ENCODE peak calls at places on chromosomes 11 and 22, in four cellular contexts. T is hepatocyte, Q is lower lobe of right lung, S is A549. O is an unnamed sample. For H3K4me1, the result is how much of the 10 kb centered on the place peaks cover.

GRCh38 chr11:31412946-31413345 is 43.3 kb downstream of the DNAJC24 start:
- DNase-seq in T (no peak), Q (no peak), S (no peak), O (no peak)

GRCh38 chr11:64858467-64859401 is 14.3 kb upstream of the CDC42BPG start:
- DNase-seq in T (no peak), Q (no peak), S (no peak), O (no peak)

GRCh38 chr11:19864141-19865120 is 151.8 kb downstream of the NAV2 start:
- DNase-seq in T (peak), Q (no peak), S (no peak), O (no peak)

GRCh38 chr11:115606223-115607220 is 102.3 kb upstream of the CADM1 start:
- DNase-seq in T (peak), Q (no peak), S (no peak), O (no peak)

GRCh38 chr11:12242071-12242672 is 131.8 kb downstream of the MICAL2 start:
- DNase-seq in T (no peak), Q (no peak), S (no peak), O (no peak)

GRCh38 chr11:126345759-126346585 is 9.5 kb upstream of the ST3GAL4 start:
- DNase-seq in T (peak), Q (no peak), S (no peak), O (no peak)

GRCh38 chr22:43007519-43008102 is 7.3 kb downstream of the PACSIN2 start:
- DNase-seq in T (peak), Q (peak), S (no peak), O (no peak)

GRCh38 chr22:50576070-50576469 is 2.2 kb downstream of the CPT1B start:
- DNase-seq in T (no peak), Q (no peak), S (peak), O (no peak)

GRCh38 chr22:35399114-35399677 is 744 bp upstream of the MCM5 start:
- DNase-seq in T (no peak), Q (no peak), S (no peak), O (no peak)

GRCh38 chr11:45102810-45103621 is 43.4 kb upstream of the PRDM11 start:
- DNase-seq in T (peak), Q (no peak), S (peak), O (peak)

GRCh38 chr11:93198221-93198650 is 445 bp upstream of the SLC36A4 start:
- DNase-seq in T (no peak), Q (no peak), S (no peak), O (no peak)

GRCh38 chr22:24410110-24410856 is 17.1 kb upstream of the ADORA2A start:
- DNase-seq in T (no peak), Q (no peak), S (no peak), O (no peak)

GRCh38 chr11:119694334-119694733 is 34.7 kb downstream of the NECTIN1 start:
- DNase-seq in T (no peak), Q (no peak), S (no peak), O (no peak)
- H3K4me1 ChIP-seq in T (under half), Q (under half), S (under half), O (half or more)

GRCh38 chr22:37184380-37184755 is 3.7 kb downstream of the C1QTNF6 start:
- DNase-seq in T (no peak), Q (peak), S (no peak), O (no peak)
- H3K4me1 ChIP-seq in T (under half), Q (half or more), S (half or more), O (under half)

DNA sequence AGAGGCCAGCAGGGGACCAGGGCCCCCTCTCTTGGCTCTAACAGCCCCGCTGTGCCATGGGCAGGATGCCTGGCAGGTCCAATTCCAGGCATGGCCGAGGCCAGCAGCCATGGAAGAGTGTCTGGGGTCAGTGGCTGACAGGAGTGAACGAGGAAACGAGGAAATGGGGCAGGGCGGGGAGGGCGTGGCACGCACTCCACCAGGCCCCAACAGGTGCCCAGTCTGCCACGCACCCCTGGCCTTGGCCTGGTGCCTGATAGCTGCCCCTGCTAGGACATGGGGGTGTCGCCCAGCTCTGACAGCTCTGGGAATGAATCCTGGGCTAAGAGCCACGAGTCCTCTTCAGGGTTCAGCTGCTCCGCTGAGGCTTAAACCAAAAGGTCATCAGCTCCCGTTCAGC is 11.6 kb upstream of the TBC1D22A start:
- DNase-seq in T (no peak), Q (no peak), S (no peak), O (peak)
- H3K4me1 ChIP-seq in T (under half), Q (half or more), S (under half), O (half or more)

DNA sequence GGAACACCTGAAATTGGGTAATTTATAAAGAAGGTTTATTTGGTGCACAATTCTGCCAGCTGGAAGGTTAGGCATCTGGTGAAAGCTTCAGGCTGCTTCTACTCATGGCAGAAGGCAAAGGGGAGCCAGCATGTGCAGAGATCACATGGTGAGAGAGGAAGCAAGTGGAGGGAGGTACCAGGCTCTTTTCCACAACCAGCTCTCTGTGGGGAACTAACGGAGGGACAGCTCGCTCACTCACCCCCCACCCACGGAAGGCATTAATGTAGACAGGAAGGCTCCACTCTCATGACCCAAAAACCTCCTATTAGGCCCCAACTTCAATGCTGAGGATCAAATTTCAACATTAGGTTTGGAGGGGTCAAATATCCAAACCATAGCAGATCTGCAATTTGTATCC is 75.6 kb upstream of the ARHGAP32 start:
- DNase-seq in T (no peak), Q (no peak), S (no peak), O (no peak)
- H3K4me1 ChIP-seq in T (under half), Q (under half), S (under half), O (under half)

O was measured in suprapubic skin.